ENCODE peak calls at places on chromosomes 6 and 20, in five cellular contexts. Z is T-helper 22 cell, P is glomerular endothelial cell, E is GM19239, K is NCI-H1092 treated with DMSO at 0.1 percent for 48 hours. R is an unnamed sample.

GRCh38 chr6:37960139-37960935 is 140.8 kb downstream of the ZFAND3 start:
- DNase-seq in Z (no peak), P (no peak), E (no peak), K (no peak), R (no peak)

GRCh38 chr6:31246051-31246495 is 25.8 kb downstream of the HLA-C start:
- DNase-seq in Z (no peak), P (peak), E (no peak), K (no peak), R (no peak)

GRCh38 chr6:100719883-100720682 is 161.0 kb downstream of the ASCC3 start:
- DNase-seq in Z (no peak), P (peak), E (no peak), K (no peak), R (no peak)

GRCh38 chr20:10540636-10541493 is 105.8 kb downstream of the SLX4IP start:
- DNase-seq in Z (no peak), P (peak), E (no peak), K (no peak), R (no peak)

GRCh38 chr6:19424853-19425252 is 412.3 kb upstream of the ID4 start:
- DNase-seq in Z (no peak), P (no peak), E (no peak), K (no peak), R (no peak)

GRCh38 chr20:17327185-17327780 is 100.4 kb downstream of the PCSK2 start:
- DNase-seq in Z (no peak), P (no peak), E (no peak), K (no peak), R (no peak)

GRCh38 chr20:34815636-34816035 is 9.8 kb downstream of the NCOA6 start:
- DNase-seq in Z (no peak), P (no peak), E (no peak), K (no peak), R (no peak)

GRCh38 chr20:48350291-48350988 is 477.4 kb downstream of the PREX1 start:
- DNase-seq in Z (no peak), P (no peak), E (no peak), K (no peak), R (no peak)

GRCh38 chr6:11876934-11877433 is 98.4 kb upstream of the ADTRP start:
- DNase-seq in Z (no peak), P (no peak), E (peak), K (no peak), R (no peak)

GRCh38 chr6:34232901-34233300 is 3.8 kb upstream of the HMGA1 start:
- DNase-seq in Z (no peak), P (no peak), E (no peak), K (no peak), R (no peak)

GRCh38 chr20:45091366-45091765 is 9.6 kb downstream of the KCNS1 start:
- DNase-seq in Z (no peak), P (no peak), E (no peak), K (no peak), R (no peak)

GRCh38 chr6:78771619-78772018 is 95.7 kb upstream of the IRAK1BP1 start:
- DNase-seq in Z (no peak), P (no peak), E (no peak), K (no peak), R (no peak)